ENCODE peak calls at places on chromosomes 12 and 14, in five cellular contexts. One of them, this sample, is unnamed.

GRCh38 chr12:47837190-47838171 is 17.8 kb upstream of the HDAC7 start:
- DNase-seq in H9: peak
- DNase-seq in ascending aorta: peak
- DNase-seq in nephron progenitor cell: peak
- DNase-seq in WTC11: peak
- DNase-seq in this sample: peak

GRCh38 chr12:27602516-27602915 is 78.5 kb downstream of the PPFIBP1 start:
- DNase-seq in H9: no peak
- DNase-seq in ascending aorta: no peak
- DNase-seq in nephron progenitor cell: no peak
- DNase-seq in WTC11: no peak
- DNase-seq in this sample: no peak

GRCh38 chr12:12612403-12612802 is 727 bp downstream of the CREBL2 start:
- DNase-seq in H9: no peak
- DNase-seq in ascending aorta: no peak
- DNase-seq in nephron progenitor cell: no peak
- DNase-seq in WTC11: no peak
- DNase-seq in this sample: peak

GRCh38 chr14:98028156-98028555 is 1231.0 kb downstream of the VRK1 start:
- DNase-seq in H9: no peak
- DNase-seq in ascending aorta: no peak
- DNase-seq in nephron progenitor cell: no peak
- DNase-seq in WTC11: no peak
- DNase-seq in this sample: no peak

GRCh38 chr12:116708826-116709756 is 28.8 kb downstream of the SPRING1 start:
- DNase-seq in H9: peak
- DNase-seq in ascending aorta: peak
- DNase-seq in nephron progenitor cell: peak
- DNase-seq in WTC11: no peak
- DNase-seq in this sample: peak

GRCh38 chr12:102702447-102703114 is 214.5 kb downstream of the PAH start:
- DNase-seq in H9: peak
- DNase-seq in ascending aorta: no peak
- DNase-seq in nephron progenitor cell: peak
- DNase-seq in WTC11: peak
- DNase-seq in this sample: peak

GRCh38 chr12:12470751-12471300 is 91.8 kb downstream of the DUSP16 start:
- DNase-seq in H9: no peak
- DNase-seq in ascending aorta: no peak
- DNase-seq in nephron progenitor cell: no peak
- DNase-seq in WTC11: no peak
- DNase-seq in this sample: no peak

GRCh38 chr14:100049220-100049619 is 16.0 kb upstream of the EVL start:
- DNase-seq in H9: no peak
- DNase-seq in ascending aorta: no peak
- DNase-seq in nephron progenitor cell: no peak
- DNase-seq in WTC11: no peak
- DNase-seq in this sample: no peak

GRCh38 chr14:92443167-92443566 is 70.4 kb upstream of the RIN3 start:
- DNase-seq in H9: no peak
- DNase-seq in ascending aorta: no peak
- DNase-seq in nephron progenitor cell: no peak
- DNase-seq in WTC11: no peak
- DNase-seq in this sample: no peak

GRCh38 chr14:57502581-57503254 is 9.1 kb upstream of the CCDC198 start:
- DNase-seq in H9: no peak
- DNase-seq in ascending aorta: no peak
- DNase-seq in nephron progenitor cell: no peak
- DNase-seq in WTC11: no peak
- DNase-seq in this sample: no peak

GRCh38 chr12:1515428-1515827 is 79.0 kb downstream of the FBXL14 start:
- DNase-seq in H9: no peak
- DNase-seq in ascending aorta: no peak
- DNase-seq in nephron progenitor cell: no peak
- DNase-seq in WTC11: no peak
- DNase-seq in this sample: no peak

GRCh38 chr12:29719381-29719780 is 64.4 kb downstream of the TMTC1 start:
- DNase-seq in H9: no peak
- DNase-seq in ascending aorta: no peak
- DNase-seq in nephron progenitor cell: no peak
- DNase-seq in WTC11: no peak
- DNase-seq in this sample: no peak

GRCh38 chr12:123126294-123127144 is 24.4 kb downstream of the PITPNM2 start:
- DNase-seq in H9: no peak
- DNase-seq in ascending aorta: peak
- DNase-seq in nephron progenitor cell: no peak
- DNase-seq in WTC11: no peak
- DNase-seq in this sample: no peak

DNA sequence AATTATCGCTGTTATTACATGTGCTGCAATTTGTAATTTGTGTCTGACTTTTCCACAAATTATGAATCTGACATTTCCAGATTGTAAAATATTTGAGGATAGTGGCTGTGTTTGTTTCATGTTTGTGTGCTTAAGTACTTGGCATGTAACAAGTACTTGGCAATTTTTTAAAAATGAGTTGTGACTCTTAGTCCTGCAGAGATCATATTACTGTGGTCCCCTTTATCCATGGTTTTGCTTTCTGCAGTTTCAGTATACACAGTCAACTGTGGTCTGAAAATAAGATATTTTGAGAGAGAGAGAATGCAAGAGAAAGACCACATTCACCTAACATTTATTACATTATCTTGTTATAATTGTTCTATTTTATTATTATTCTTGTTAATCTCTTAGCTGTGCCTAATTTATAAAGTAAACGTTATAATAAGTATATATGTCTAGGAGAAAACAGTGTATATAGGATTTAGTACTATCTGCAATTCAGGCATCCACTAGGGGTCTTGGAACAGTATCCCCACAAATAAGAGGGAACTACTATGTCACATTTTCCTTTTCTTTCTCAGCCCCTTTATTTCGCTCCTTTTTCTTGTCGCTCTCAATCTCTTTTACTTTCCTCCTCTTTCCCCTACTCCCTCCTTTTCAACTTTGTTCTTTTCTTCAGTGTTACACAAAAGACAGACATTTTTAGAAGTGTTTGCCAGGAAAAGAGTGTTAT is 176.1 kb downstream of the FUT8 start:
- DNase-seq in H9: no peak
- DNase-seq in ascending aorta: no peak
- DNase-seq in nephron progenitor cell: no peak
- DNase-seq in WTC11: no peak
- DNase-seq in this sample: no peak
- TF ChIP-seq CTCF in H9: peak
- TF ChIP-seq CTCF in ascending aorta: no peak
- TF ChIP-seq CTCF in nephron progenitor cell: no peak
- TF ChIP-seq CTCF in WTC11: no peak
- TF ChIP-seq CTCF in this sample: no peak

DNA sequence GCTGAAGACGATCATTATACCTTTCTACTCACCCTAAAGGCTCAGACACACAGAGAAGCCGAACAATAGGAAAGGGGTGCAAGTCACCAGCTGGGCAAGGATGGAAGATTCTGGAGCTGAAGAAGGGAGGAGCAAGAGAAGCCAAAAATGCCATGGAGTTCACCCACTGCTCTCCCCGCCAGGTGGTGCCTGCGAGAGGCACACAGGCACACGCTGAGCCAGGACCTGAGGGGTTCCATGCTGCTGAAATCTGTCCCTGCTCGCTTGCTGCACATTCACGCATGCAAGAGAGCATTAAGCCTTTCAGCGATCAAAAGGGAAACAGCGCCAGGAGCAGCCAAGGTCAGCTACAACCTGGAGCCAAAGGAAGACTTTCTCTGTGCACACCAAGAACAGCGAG is 104.2 kb downstream of the ANO2 start:
- DNase-seq in H9: peak
- DNase-seq in ascending aorta: no peak
- DNase-seq in nephron progenitor cell: no peak
- DNase-seq in WTC11: no peak
- DNase-seq in this sample: no peak
- TF ChIP-seq CTCF in H9: peak
- TF ChIP-seq CTCF in ascending aorta: no peak
- TF ChIP-seq CTCF in nephron progenitor cell: no peak
- TF ChIP-seq CTCF in WTC11: no peak
- TF ChIP-seq CTCF in this sample: no peak

DNA sequence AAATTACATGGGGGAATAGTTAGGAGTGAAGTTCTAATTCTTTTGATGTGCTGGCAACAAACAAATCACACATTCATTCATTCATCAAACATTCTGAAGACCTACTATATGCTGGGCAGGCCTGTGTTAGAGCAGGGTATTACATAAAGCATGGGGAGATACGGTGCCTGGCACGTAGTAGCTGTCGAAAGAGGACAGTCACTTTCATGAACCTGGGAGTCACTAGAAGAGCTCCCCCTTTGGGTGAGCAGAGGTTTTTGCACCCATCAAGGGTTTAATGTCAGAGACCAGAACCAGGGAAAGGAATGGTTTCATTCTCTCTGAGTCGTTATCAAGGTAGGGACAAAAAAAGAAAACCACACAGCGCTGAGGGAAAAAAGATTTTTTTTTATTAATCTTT is 10.0 kb downstream of the LHX5 start:
- DNase-seq in H9: peak
- DNase-seq in ascending aorta: no peak
- DNase-seq in nephron progenitor cell: no peak
- DNase-seq in WTC11: no peak
- DNase-seq in this sample: no peak
- TF ChIP-seq CTCF in H9: peak
- TF ChIP-seq CTCF in ascending aorta: no peak
- TF ChIP-seq CTCF in nephron progenitor cell: peak
- TF ChIP-seq CTCF in WTC11: peak
- TF ChIP-seq CTCF in this sample: no peak

DNA sequence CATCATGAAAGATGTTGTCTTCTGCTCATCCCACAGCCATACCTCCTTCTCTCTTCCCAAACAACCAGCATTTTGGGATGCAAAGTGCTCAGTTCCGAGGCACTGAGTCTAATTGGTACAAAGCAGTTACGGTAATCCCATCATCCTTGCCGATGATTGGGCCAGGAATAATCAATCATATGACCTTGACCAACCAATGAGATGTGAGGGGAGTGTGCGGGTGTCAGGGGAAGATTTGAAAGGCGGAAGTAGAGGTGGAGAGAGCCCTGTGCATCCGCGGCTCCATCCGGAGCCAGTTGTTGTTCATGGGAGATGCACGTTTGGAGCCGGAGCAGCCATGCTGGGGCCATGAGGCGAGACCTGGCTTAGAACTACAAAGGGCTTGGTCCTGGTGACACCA is 67.3 kb downstream of the SYNE3 start:
- DNase-seq in H9: no peak
- DNase-seq in ascending aorta: no peak
- DNase-seq in nephron progenitor cell: no peak
- DNase-seq in WTC11: no peak
- DNase-seq in this sample: no peak
- TF ChIP-seq CTCF in H9: no peak
- TF ChIP-seq CTCF in ascending aorta: no peak
- TF ChIP-seq CTCF in nephron progenitor cell: no peak
- TF ChIP-seq CTCF in WTC11: no peak
- TF ChIP-seq CTCF in this sample: no peak

GRCh38 chr12:9223830-9224229 is 15.6 kb upstream of the PZP start:
- DNase-seq in H9: no peak
- DNase-seq in ascending aorta: no peak
- DNase-seq in nephron progenitor cell: no peak
- DNase-seq in WTC11: no peak
- DNase-seq in this sample: no peak

DNA sequence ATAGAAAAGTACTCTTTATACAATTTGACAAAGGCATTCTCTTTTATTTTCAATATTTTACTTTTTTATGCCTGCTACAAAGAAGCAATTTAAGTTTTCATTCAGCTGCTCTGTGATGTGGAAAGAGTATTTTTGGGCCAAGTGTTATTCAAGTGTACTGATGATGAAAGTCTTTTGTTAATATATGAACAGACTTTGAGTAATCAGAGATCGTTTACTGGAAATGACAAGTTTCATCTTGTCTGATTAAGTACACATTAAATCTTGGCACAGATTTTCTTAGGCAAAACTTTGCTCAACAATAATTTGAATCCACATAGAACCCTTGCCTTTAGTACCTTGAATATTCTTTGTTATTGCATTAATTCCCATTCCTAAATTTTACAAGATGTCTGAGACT is 13.3 kb upstream of the PZP start:
- DNase-seq in H9: no peak
- DNase-seq in ascending aorta: no peak
- DNase-seq in nephron progenitor cell: no peak
- DNase-seq in WTC11: no peak
- DNase-seq in this sample: no peak
- TF ChIP-seq CTCF in H9: no peak
- TF ChIP-seq CTCF in ascending aorta: no peak
- TF ChIP-seq CTCF in nephron progenitor cell: no peak
- TF ChIP-seq CTCF in WTC11: no peak
- TF ChIP-seq CTCF in this sample: no peak

GRCh38 chr12:62779488-62779887 is 155.5 kb downstream of the PPM1H start:
- DNase-seq in H9: no peak
- DNase-seq in ascending aorta: no peak
- DNase-seq in nephron progenitor cell: no peak
- DNase-seq in WTC11: no peak
- DNase-seq in this sample: no peak
- TF ChIP-seq CTCF in H9: no peak
- TF ChIP-seq CTCF in ascending aorta: no peak
- TF ChIP-seq CTCF in nephron progenitor cell: no peak
- TF ChIP-seq CTCF in WTC11: no peak
- TF ChIP-seq CTCF in this sample: no peak

DNA sequence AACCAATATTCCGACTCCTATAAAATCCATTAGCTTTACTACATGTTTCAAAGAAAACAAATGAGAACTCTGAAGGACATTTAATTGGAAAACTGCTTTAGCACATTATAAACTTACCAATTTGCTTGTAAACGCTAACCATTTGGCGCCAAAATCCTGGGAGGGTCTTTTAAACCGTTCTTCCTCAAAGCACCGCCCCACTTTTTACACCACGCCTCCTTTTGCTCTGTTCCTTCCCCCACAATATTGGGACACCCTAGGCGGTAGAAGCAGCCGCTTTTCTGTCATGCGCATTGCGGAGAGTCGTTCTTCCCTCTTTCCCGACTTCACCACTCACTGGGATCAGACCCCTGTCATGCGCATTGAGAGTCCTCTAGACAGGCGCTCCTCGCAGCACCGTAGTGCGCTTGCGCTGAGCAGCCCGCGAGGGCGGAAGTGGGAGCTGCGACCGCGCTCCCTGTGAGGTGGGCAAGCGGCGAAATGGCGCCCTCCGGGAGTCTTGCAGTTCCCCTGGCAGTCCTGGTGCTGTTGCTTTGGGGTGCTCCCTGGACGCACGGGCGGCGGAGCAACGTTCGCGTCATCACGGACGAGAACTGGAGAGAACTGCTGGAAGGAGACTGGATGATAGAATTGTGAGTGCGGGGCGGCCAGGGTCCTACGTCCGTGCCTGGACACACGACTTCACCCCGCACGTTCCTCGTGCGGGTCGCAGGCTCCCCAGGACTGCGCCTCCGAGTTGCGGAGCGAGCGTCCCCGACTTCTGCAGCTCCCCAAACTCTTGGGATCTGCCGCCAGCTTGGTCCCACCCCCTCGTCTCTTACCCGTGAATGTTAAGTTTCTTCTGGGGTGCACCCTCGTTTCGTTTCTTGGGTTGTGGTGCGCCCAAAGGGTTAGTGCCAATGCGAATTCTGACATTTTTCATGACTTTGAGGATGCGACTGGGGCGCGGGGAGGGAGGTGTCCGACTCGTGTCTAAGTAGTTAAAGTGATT is at the start of gene TMX1:
- DNase-seq in H9: peak
- DNase-seq in ascending aorta: peak
- DNase-seq in nephron progenitor cell: peak
- DNase-seq in WTC11: peak
- DNase-seq in this sample: peak
- TF ChIP-seq CTCF in H9: peak
- TF ChIP-seq CTCF in ascending aorta: no peak
- TF ChIP-seq CTCF in nephron progenitor cell: no peak
- TF ChIP-seq CTCF in WTC11: no peak
- TF ChIP-seq CTCF in this sample: no peak

GRCh38 chr12:106907411-106907810 is 48.3 kb upstream of the TMEM263 start:
- DNase-seq in H9: no peak
- DNase-seq in ascending aorta: no peak
- DNase-seq in nephron progenitor cell: no peak
- DNase-seq in WTC11: no peak
- DNase-seq in this sample: no peak
- TF ChIP-seq CTCF in H9: peak
- TF ChIP-seq CTCF in ascending aorta: no peak
- TF ChIP-seq CTCF in nephron progenitor cell: no peak
- TF ChIP-seq CTCF in WTC11: no peak
- TF ChIP-seq CTCF in this sample: no peak

This sample was measured in activated CD8-positive, alpha-beta T cell treated with anti-CD3 and anti-CD28 coated beads for 36 hours.